ENCODE peak calls at places on chromosomes 11 and 22, in five cellular contexts. D is cardiac septum; R is stimulated activated CD4-positive, alpha-beta T cell treated with anti-CD3 and anti-CD28 coated beads, Interleukin-4, amount 100 ng/mL, for 48 hours; X is NCI-H1105; J is cerebellar nuclear complex. Y is an unnamed sample.

GRCh38 chr11:46895821-46896220 is 22.5 kb downstream of the LRP4 start:
- DNase-seq in D (peak), R (no peak), X (peak), J (peak), Y (no peak)

GRCh38 chr22:32842486-32842885 is 41.0 kb downstream of the TIMP3 start:
- DNase-seq in D (no peak), R (no peak), X (no peak), J (no peak), Y (no peak)

GRCh38 chr11:7575841-7576451 is 62.1 kb downstream of the PPFIBP2 start:
- DNase-seq in D (no peak), R (no peak), X (no peak), J (no peak), Y (peak)

GRCh38 chr11:120331301-120331966 is 4.8 kb upstream of the ARHGEF12 start:
- DNase-seq in D (no peak), R (no peak), X (peak), J (no peak), Y (no peak)

GRCh38 chr11:30328676-30329075 is 5.8 kb downstream of the ARL14EP start:
- DNase-seq in D (no peak), R (no peak), X (no peak), J (no peak), Y (no peak)

GRCh38 chr11:14022251-14022650 is 59.7 kb downstream of the SPON1 start:
- DNase-seq in D (no peak), R (no peak), X (no peak), J (no peak), Y (no peak)

GRCh38 chr22:41844513-41844912 is 11.6 kb downstream of the SREBF2 start:
- DNase-seq in D (no peak), R (no peak), X (no peak), J (no peak), Y (no peak)

GRCh38 chr11:70747285-70747684 is 349.0 kb downstream of the CTTN start:
- DNase-seq in D (no peak), R (no peak), X (no peak), J (no peak), Y (no peak)

GRCh38 chr11:2759228-2760195 is 59.7 kb upstream of the KCNQ1OT1 start:
- DNase-seq in D (peak), R (no peak), X (no peak), J (no peak), Y (no peak)

GRCh38 chr11:57294225-57295131 is 30.3 kb downstream of the TNKS1BP1 start:
- DNase-seq in D (no peak), R (no peak), X (peak), J (no peak), Y (no peak)

GRCh38 chr11:63737718-63738117 is 30.9 kb downstream of the ZFTA start:
- DNase-seq in D (no peak), R (no peak), X (no peak), J (no peak), Y (no peak)

GRCh38 chr11:59193741-59194140 is 19.0 kb downstream of the MPEG1 start:
- DNase-seq in D (no peak), R (no peak), X (no peak), J (no peak), Y (no peak)

GRCh38 chr22:45602824-45603301 is 68.8 kb upstream of the ATXN10 start:
- DNase-seq in D (no peak), R (no peak), X (no peak), J (no peak), Y (no peak)

GRCh38 chr11:35364101-35364780 is 55.1 kb downstream of the SLC1A2 start:
- DNase-seq in D (no peak), R (no peak), X (no peak), J (no peak), Y (no peak)

Y was measured in activated CD8-positive, alpha-beta memory T cell treated with anti-CD3 and anti-CD28 coated beads for 48 hours.